ENCODE peak calls at places on chromosomes 12 and 14, in four cellular contexts. A is K562, U is GM12878, M is HepG2. P is an unnamed sample.

GRCh38 chr12:39499296-39499695 is 56.4 kb upstream of the KIF21A start:
- DNase-seq in U (no peak), A (no peak), M (no peak), P (no peak)

GRCh38 chr14:68631691-68632590 is 160.9 kb downstream of the ZFP36L1 start:
- DNase-seq in A (no peak), U (no peak), M (no peak), P (no peak)

GRCh38 chr12:24861751-24862575 is 86.9 kb downstream of the BCAT1 start:
- DNase-seq in U (no peak), M (peak; percentile 51), A (no peak), P (no peak)

GRCh38 chr12:48854488-48854887 is 2.5 kb upstream of the DDX23 start:
- DNase-seq in M (no peak), U (no peak), A (no peak), P (no peak)

GRCh38 chr14:95514131-95515079 is 2.0 kb downstream of the SYNE3 start:
- DNase-seq in M (no peak), A (no peak), U (no peak), P (no peak)

GRCh38 chr12:52175411-52176350 is 16.1 kb downstream of the KRT80 start:
- DNase-seq in M (peak; percentile 36), A (no peak), U (no peak), P (no peak)

GRCh38 chr12:120737557-120738251 is 12.1 kb downstream of the ACADS start:
- DNase-seq in M (no peak), U (no peak), A (no peak), P (no peak)

GRCh38 chr14:78319826-78320635 is 149.9 kb downstream of the NRXN3 start:
- DNase-seq in U (no peak), A (peak; percentile 20), M (no peak), P (no peak)

GRCh38 chr12:115528466-115528865 is 749.0 kb downstream of the MED13L start:
- DNase-seq in U (no peak), M (no peak), A (no peak), P (no peak)

GRCh38 chr14:21748869-21749303 is 75.3 kb upstream of the OR4E1 start:
- DNase-seq in A (peak; percentile 5), M (peak; percentile 56), U (no peak), P (peak; percentile 58)

GRCh38 chr12:96401061-96401871 is 1.0 kb upstream of the CDK17 start:
- DNase-seq in U (peak; percentile 72), M (peak; percentile 45), A (peak; percentile 42), P (peak; percentile 89)

GRCh38 chr12:123335490-123335889 is 29.2 kb downstream of the SBNO1 start:
- DNase-seq in M (no peak), U (no peak), A (no peak), P (no peak)

GRCh38 chr14:104436047-104436531 is 143.5 kb upstream of the C14orf180 start:
- DNase-seq in A (peak; percentile 19), U (no peak), M (no peak), P (no peak)

GRCh38 chr12:106227641-106228319 is 20.0 kb downstream of the CKAP4 start:
- DNase-seq in M (peak; percentile 47), U (no peak), A (no peak), P (no peak)

GRCh38 chr14:36518031-36518585 is 1.9 kb downstream of the NKX2-1 start:
- DNase-seq in M (no peak), A (no peak), U (no peak), P (no peak)

GRCh38 chr14:103329421-103330347 is 4.4 kb upstream of the EIF5 start:
- DNase-seq in M (peak; percentile 64), A (no peak), U (no peak), P (peak; percentile 35)

GRCh38 chr12:125065753-125066570 is 727 bp downstream of the AACS start:
- DNase-seq in A (no peak), M (no peak), U (no peak), P (no peak)

GRCh38 chr14:76763362-76764041 is 2.2 kb downstream of the VASH1 start:
- DNase-seq in M (no peak), U (no peak), A (no peak), P (no peak)

GRCh38 chr12:5467941-5468340 is 36.0 kb downstream of the NTF3 start:
- DNase-seq in M (no peak), A (no peak), U (no peak), P (no peak)

GRCh38 chr14:95838862-95839261 is 37.8 kb upstream of the TUNAR start:
- DNase-seq in U (no peak), A (no peak), M (no peak), P (no peak)

GRCh38 chr12:95102916-95103671 is 29.7 kb upstream of the NR2C1 start:
- DNase-seq in A (no peak), U (peak; percentile 90), M (peak; percentile 18), P (peak; percentile 91)

GRCh38 chr12:55912908-55913307 is 14.8 kb downstream of the PYM1 start:
- DNase-seq in U (no peak), A (no peak), M (no peak), P (no peak)

DNA sequence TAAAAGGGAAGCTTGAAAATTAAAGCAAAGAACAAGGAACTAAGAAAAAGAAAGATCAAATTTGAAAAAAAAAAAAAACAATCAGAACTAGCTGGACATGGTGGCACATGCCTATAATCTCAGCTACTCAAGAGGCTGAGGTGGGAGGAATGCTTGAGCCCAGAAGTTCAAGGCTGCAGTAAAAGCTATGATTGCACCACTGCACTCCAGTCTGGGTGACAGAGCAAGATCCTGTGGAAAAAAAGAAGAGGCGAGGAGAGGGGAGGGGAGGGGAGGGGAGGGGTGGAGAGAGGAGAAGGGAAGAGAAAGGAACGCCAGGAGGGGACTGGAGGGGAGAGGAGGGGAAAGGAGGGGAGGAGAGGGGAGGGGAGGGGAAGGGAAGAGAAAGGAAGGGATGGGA is 43.0 kb downstream of the EEA1 start:
- DNase-seq in U (no peak), M (peak; percentile 28), A (no peak), P (no peak)
- TF ChIP-seq MAX in U (no peak), M (no peak), A (no peak), P (no peak)

GRCh38 chr12:57524814-57525614 is 2.4 kb downstream of the MBD6 start:
- DNase-seq in U (no peak), M (no peak), A (peak; percentile 40), P (no peak)
- TF ChIP-seq CHD4 in U (no peak), M (no peak), A (no peak), P (no peak)

GRCh38 chr12:42679402-42679801 is 89.9 kb upstream of the PRICKLE1 start:
- DNase-seq in U (no peak), A (no peak), M (no peak), P (no peak)
- TF ChIP-seq MAX in U (no peak), A (no peak), M (no peak), P (no peak)

DNA sequence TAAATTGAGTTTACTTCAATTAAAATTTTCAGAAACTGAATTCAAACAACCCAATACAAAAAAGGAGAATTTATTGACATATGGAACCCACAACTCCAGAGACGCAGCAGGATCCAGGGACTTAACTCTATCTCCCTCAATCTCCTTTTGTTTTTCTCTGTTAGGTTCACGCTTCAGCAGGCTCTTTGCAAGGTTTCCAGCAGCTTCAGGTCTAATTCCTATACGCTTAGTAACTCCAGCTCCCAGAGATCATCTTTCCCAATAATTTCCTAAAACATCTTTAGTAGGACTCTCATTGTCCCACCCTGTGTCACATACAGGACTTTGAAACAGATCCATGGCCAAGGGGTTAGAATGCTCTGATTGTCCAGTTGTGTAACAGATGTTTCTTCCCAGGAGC is 175.2 kb downstream of the RMST start:
- DNase-seq in A (no peak), M (no peak), U (no peak), P (no peak)
- TF ChIP-seq CHD4 in A (no peak), M (no peak), U (no peak), P (no peak)

GRCh38 chr14:42523656-42524055 is 917.0 kb downstream of the LRFN5 start:
- DNase-seq in M (no peak), U (peak; percentile 36), A (no peak), P (no peak)
- TF ChIP-seq MAX in M (no peak), U (no peak), A (no peak), P (no peak)

GRCh38 chr14:63677891-63678379 is 36.3 kb upstream of the WDR89 start:
- DNase-seq in A (no peak), U (no peak), M (no peak), P (no peak)
- TF ChIP-seq CHD4 in A (no peak), U (no peak), M (no peak), P (no peak)

GRCh38 chr14:87170179-87170578 is 822.8 kb downstream of the GALC start:
- DNase-seq in U (no peak), A (no peak), M (no peak), P (no peak)
- TF ChIP-seq MAX in U (no peak), A (no peak), M (no peak), P (no peak)

DNA sequence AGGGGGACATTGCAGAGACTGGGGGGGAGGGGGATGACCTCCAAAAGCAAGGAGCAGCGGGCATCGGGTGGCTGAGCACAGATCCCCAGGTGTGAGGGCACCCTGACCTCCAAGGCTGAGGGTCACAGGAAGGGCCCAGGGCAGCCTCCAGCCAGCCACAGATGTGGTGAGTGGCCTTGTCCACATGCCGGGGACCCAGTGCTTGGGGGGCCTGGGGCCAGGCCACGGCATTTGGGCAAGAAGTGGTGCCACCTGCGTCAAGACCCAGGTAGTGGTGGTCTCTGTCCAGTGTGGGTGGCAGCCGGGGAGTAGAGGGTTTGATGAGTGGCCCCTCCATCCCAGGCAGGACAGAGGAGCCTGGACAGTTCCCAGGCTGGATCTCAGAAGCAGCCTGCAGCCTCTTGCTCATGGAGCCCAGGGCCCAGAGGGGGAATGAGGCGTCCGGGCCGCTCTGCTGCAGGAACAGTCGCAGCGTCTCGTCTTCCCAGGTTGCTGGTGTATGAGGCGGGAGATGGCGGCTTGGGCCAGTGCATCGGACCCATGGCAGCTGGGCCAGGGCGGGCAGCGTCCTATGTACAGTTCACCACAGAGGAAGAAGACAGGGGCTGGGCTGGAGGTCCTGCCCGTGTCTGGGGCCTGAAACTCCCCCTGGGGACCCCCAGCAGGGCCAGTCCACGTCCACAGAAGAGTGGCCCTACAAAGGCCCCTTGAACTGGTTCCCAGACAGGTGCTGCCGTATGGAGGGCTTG is 33.5 kb downstream of the CCNK start:
- DNase-seq in M (no peak), A (no peak), U (no peak), P (no peak)
- TF ChIP-seq CHD4 in M (no peak), A (no peak), U (no peak), P (no peak)

DNA sequence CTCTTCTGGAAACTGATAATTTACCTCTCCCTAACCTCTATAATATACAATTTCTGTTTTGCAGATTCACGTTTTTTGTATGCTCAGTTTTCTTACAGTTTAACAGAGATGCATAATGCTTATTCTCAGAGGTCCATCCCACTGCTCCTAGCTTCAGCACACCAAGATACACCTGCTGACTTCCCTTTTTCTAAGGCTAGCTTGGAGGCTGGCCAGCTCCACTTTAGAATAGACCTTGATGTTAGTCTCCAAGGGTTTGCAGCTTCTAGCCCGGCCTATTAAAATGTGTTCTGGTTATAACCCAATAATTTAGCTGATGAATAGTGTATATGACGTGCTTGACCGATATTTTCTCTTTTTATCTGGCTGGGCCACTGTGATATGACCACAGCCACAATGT is 261.2 kb downstream of the EGLN3 start:
- DNase-seq in A (no peak), U (no peak), M (no peak), P (no peak)
- TF ChIP-seq MAX in A (no peak), U (no peak), M (no peak), P (no peak)

P was measured in A549.